ENCODE peak calls at places on chromosomes 3 and 15, in four cellular contexts. S, U, O and F are unnamed samples.

GRCh38 chr15:65377105-65377975 is 462 bp downstream of the IGDCC3 start:
- DNase-seq in O (no peak), U (no peak), S (no peak), F (peak; percentile 16)

GRCh38 chr15:96565266-96565665 is 234.8 kb downstream of the NR2F2 start:
- DNase-seq in O (no peak), U (peak; percentile 9), S (no peak), F (no peak)

GRCh38 chr3:4323246-4324027 is 20.3 kb downstream of the SETMAR start:
- DNase-seq in U (peak; percentile 30), S (no peak), O (peak; percentile 45), F (no peak)

GRCh38 chr3:117322866-117323265 is 613.3 kb downstream of the TUSC7 start:
- DNase-seq in S (no peak), U (peak; percentile 23), O (peak; percentile 17), F (peak; percentile 6)

GRCh38 chr3:131350506-131350905 is 31.1 kb upstream of the NUDT16 start:
- DNase-seq in O (peak; percentile 36), S (no peak), U (peak; percentile 50), F (peak; percentile 13)

GRCh38 chr15:39720721-39721611 is 61.7 kb downstream of the FSIP1 start:
- DNase-seq in S (no peak), O (no peak), U (peak; percentile 79), F (peak; percentile 75)

GRCh38 chr15:43209059-43209824 is 11.6 kb downstream of the EPB42 start:
- DNase-seq in U (no peak), O (peak; percentile 18), S (no peak), F (peak; percentile 16)

GRCh38 chr15:68298336-68298735 is 20.8 kb downstream of the FEM1B start:
- DNase-seq in S (no peak), U (no peak), O (no peak), F (no peak)

GRCh38 chr15:48373855-48374421 is 42.7 kb downstream of the DUT start:
- DNase-seq in O (peak; percentile 89), U (peak; percentile 91), S (no peak), F (peak; percentile 75)

GRCh38 chr3:38620236-38620635 is 29.3 kb downstream of the SCN5A start:
- DNase-seq in U (peak; percentile 59), O (no peak), S (no peak), F (no peak)

GRCh38 chr3:101195951-101196713 is 124.2 kb downstream of the IMPG2 start:
- DNase-seq in U (peak; percentile 82), O (peak; percentile 78), S (no peak), F (peak; percentile 76)
- TF ChIP-seq CTCF in U (peak; percentile 81), O (peak; percentile 79), S (peak; percentile 51), F (peak; percentile 73)

GRCh38 chr15:62896380-62896866 is 146.1 kb upstream of the TPM1 start:
- DNase-seq in O (peak; percentile 46), U (no peak), S (no peak), F (no peak)

GRCh38 chr15:62895905-62896316 is 146.6 kb upstream of the TPM1 start:
- DNase-seq in O (peak; percentile 86), U (peak; percentile 89), S (no peak), F (peak; percentile 72)

GRCh38 chr15:62896969-62897486 is 145.5 kb upstream of the TPM1 start:
- DNase-seq in O (peak; percentile 99), U (peak; percentile 98), S (no peak), F (peak; percentile 99)

GRCh38 chr15:62899090-62899493 is 143.5 kb upstream of the TPM1 start:
- DNase-seq in U (no peak), O (no peak), S (no peak), F (peak; percentile 72)

GRCh38 chr15:62897634-62898033 is 144.9 kb upstream of the TPM1 start:
- DNase-seq in S (no peak), O (no peak), U (no peak), F (no peak)
- H3K4me3 ChIP-seq in S (no peak overlapping the region), O (no peak overlapping the region), U (no peak overlapping the region), F (no peak overlapping the region)

DNA sequence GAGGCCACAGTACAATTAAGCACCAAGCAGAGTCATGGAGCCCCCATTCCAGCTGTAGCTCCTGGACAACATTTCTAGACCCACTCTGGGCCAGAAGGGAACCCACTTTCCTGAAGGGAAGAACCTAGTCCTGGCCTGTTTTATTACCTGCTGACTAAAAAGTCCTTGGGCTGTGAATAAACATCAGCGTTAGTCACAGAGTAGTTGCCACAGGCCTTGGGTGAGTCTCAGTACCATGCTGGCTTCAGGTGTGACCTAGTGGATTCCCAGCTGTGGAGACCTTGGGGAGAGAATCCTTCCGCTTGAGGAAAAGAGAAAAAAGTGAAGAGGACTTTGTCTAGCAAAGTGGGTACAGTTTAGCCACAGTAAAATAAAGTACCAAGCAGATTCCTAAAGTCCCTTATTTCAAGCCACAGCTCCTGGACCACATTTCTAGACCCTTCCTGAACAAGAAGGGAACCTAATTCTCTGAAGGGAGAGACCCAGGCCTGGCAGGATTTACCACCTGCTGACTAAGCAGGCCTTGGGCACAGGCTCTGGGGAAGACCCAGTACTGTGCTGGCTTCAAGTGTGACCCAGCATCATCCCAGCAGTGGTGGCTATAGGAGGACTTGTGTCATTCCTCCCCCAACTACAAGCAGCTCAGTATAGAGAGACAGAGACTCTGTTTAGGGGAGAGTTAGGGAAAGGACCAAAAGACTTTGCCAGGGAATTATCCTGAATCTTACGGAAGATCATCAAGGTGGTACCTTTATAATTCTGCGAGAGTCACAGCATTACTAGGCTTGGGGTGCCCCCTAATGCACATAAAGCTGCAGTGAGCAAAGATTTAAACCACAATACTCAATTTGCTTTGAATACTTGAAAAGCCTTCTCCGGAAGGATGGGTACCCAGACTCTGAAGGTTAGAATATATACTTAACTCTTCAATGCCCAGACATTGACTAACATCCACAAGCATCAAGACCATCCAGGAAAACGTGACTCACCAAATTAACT is 118.2 kb upstream of the KCNH8 start:
- DNase-seq in O (no peak), S (no peak), U (no peak), F (no peak)
- TF ChIP-seq CTCF in O (no peak), S (peak; percentile 5), U (no peak), F (no peak)

GRCh38 chr3:62003833-62004232 is 369.5 kb downstream of the FEZF2 start:
- DNase-seq in S (no peak), U (peak; percentile 33), O (no peak), F (no peak)
- H3K4me3 ChIP-seq in S (no peak overlapping the region), U (no peak overlapping the region), O (no peak overlapping the region), F (no peak overlapping the region)